ENCODE peak calls at places on chromosomes 6 and 20, in six cellular contexts. I is ovary, Y is stomach, X is tibial nerve, W is transverse colon, M is A549. N is an unnamed sample.

GRCh38 chr20:6074145-6074561 is 20.3 kb upstream of the LRRN4 start:
- DNase-seq in I (no peak), X (no peak), W (no peak), Y (peak), M (peak), N (no peak)

GRCh38 chr20:55213653-55214052 is 738.3 kb downstream of the DOK5 start:
- DNase-seq in X (no peak), Y (no peak), W (no peak), I (no peak), M (no peak), N (no peak)

GRCh38 chr6:105326838-105327745 is 75.8 kb downstream of the PREP start:
- DNase-seq in X (no peak), Y (no peak), I (no peak), M (no peak), W (no peak), N (no peak)

GRCh38 chr20:7993238-7993637 is 26.3 kb downstream of the TMX4 start:
- DNase-seq in W (no peak), Y (no peak), M (no peak), I (no peak), X (no peak), N (no peak)

GRCh38 chr20:37976862-37977261 is 56.4 kb downstream of the TTI1 start:
- DNase-seq in X (no peak), Y (no peak), I (no peak), W (no peak), M (no peak), N (no peak)

GRCh38 chr6:127637830-127638229 is 60.9 kb downstream of the C6orf58 start:
- DNase-seq in W (no peak), X (no peak), Y (no peak), M (no peak), I (no peak), N (no peak)

GRCh38 chr6:113847435-113847834 is 9.7 kb upstream of the MARCKS start:
- DNase-seq in Y (no peak), X (no peak), W (no peak), I (no peak), M (no peak), N (no peak)

GRCh38 chr6:10410214-10410873 is 4.5 kb downstream of the TFAP2A start:
- DNase-seq in W (no peak), I (no peak), M (no peak), Y (no peak), X (no peak), N (no peak)

GRCh38 chr20:55417797-55418196 is 587.5 kb downstream of the CBLN4 start:
- DNase-seq in Y (no peak), M (no peak), X (no peak), I (no peak), W (no peak), N (no peak)

GRCh38 chr6:89640804-89641203 is 2.3 kb upstream of the LYRM2 start:
- DNase-seq in I (no peak), W (no peak), M (no peak), Y (no peak), X (no peak), N (no peak)

GRCh38 chr6:73985891-73986290 is 289.9 kb downstream of the CD109 start:
- DNase-seq in X (no peak), M (no peak), W (no peak), Y (no peak), I (no peak), N (no peak)

GRCh38 chr6:27280064-27280539 is 32.0 kb downstream of the POM121L2 start:
- DNase-seq in M (no peak), X (no peak), W (no peak), I (no peak), Y (no peak), N (no peak)

GRCh38 chr6:11179088-11179977 is 53.1 kb downstream of the NEDD9 start:
- DNase-seq in X (no peak), Y (no peak), W (no peak), I (no peak), M (no peak), N (no peak)

GRCh38 chr6:7991992-7992815 is 72.0 kb downstream of the BLOC1S5 start:
- DNase-seq in X (peak), Y (no peak), M (peak), I (peak), W (no peak), N (no peak)

GRCh38 chr6:324116-324728 is 31.9 kb downstream of the DUSP22 start:
- DNase-seq in I (no peak), Y (no peak), X (no peak), W (peak), M (no peak), N (no peak)

GRCh38 chr20:36122931-36123288 is 31.6 kb upstream of the EPB41L1 start:
- DNase-seq in I (no peak), Y (no peak), W (no peak), X (no peak), M (no peak), N (no peak)

GRCh38 chr20:15917333-15917732 is 655.9 kb downstream of the KIF16B start:
- DNase-seq in Y (no peak), I (no peak), M (no peak), W (no peak), X (no peak), N (no peak)

DNA sequence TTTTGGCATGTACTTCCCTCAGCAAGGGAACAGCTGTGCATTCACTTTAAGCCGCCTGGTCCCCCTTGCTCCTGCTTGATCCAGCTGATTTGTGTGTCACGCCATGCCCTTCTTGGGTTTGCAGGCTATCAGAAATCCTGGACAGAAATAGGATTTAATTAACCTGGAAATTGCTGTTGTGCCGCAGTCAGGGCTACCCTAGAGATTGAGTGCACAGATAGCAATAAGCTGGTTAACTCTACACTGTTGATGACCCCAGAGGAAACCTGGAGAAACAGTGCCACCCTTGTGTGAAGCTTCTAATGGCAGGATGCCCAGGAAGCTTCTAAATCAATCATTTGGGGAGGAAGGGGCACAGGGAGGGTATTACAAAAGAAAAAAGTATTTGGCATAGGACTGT is 199.0 kb downstream of the JARID2 start:
- DNase-seq in X (no peak), W (no peak), I (no peak), Y (no peak), M (no peak), N (no peak)
- TF ChIP-seq EP300 in X (no peak), W (no peak), I (no peak), Y (no peak), M (no peak), N (no peak)

GRCh38 chr6:13201336-13201735 is 127.0 kb downstream of the TBC1D7 start:
- DNase-seq in X (no peak), M (no peak), W (no peak), I (no peak), Y (no peak), N (no peak)

GRCh38 chr6:13205106-13205505 is 123.2 kb downstream of the TBC1D7 start:
- DNase-seq in Y (no peak), M (no peak), W (no peak), X (no peak), I (no peak), N (no peak)

GRCh38 chr6:13203145-13203544 is 125.2 kb downstream of the TBC1D7 start:
- DNase-seq in Y (no peak), X (no peak), W (no peak), I (no peak), M (no peak), N (no peak)
- TF ChIP-seq EP300 in Y (no peak), X (no peak), W (no peak), I (no peak), M (no peak), N (no peak)

GRCh38 chr20:50399003-50399916 is 110.9 kb upstream of the PTPN1 start:
- DNase-seq in X (no peak), Y (peak), M (no peak), I (peak), W (peak), N (no peak)
- TF ChIP-seq EP300 in X (no peak), Y (peak), M (no peak), I (no peak), W (no peak), N (peak)

GRCh38 chr20:23309781-23310180 is 40.8 kb upstream of the NXT1 start:
- DNase-seq in X (no peak), I (no peak), M (no peak), W (no peak), Y (no peak), N (no peak)

GRCh38 chr20:23308024-23308423 is 42.6 kb upstream of the NXT1 start:
- DNase-seq in Y (no peak), X (no peak), M (no peak), W (no peak), I (no peak), N (peak)

GRCh38 chr20:23308908-23309307 is 41.7 kb upstream of the NXT1 start:
- DNase-seq in M (no peak), W (no peak), Y (no peak), X (no peak), I (no peak), N (no peak)

GRCh38 chr20:23314714-23315498 is 35.7 kb upstream of the NXT1 start:
- DNase-seq in W (no peak), M (no peak), Y (no peak), X (peak), I (no peak), N (no peak)

GRCh38 chr20:23311932-23312331 is 38.7 kb upstream of the NXT1 start:
- DNase-seq in Y (no peak), X (no peak), W (no peak), I (no peak), M (no peak), N (no peak)
- TF ChIP-seq EP300 in Y (no peak), X (no peak), W (no peak), I (no peak), M (no peak), N (no peak)

GRCh38 chr6:108654465-108655106 is 93.9 kb downstream of the FOXO3 start:
- DNase-seq in M (no peak), I (no peak), X (no peak), Y (no peak), W (no peak), N (no peak)

GRCh38 chr6:108653864-108654402 is 93.2 kb downstream of the FOXO3 start:
- DNase-seq in M (no peak), X (peak), I (peak), Y (peak), W (no peak), N (peak)

GRCh38 chr6:108656834-108657233 is 96.1 kb downstream of the FOXO3 start:
- DNase-seq in Y (no peak), I (no peak), W (no peak), M (no peak), X (no peak), N (no peak)

GRCh38 chr6:108658174-108658573 is 97.5 kb downstream of the FOXO3 start:
- DNase-seq in X (no peak), Y (no peak), I (no peak), M (no peak), W (no peak), N (no peak)

GRCh38 chr6:108655840-108656650 is 95.3 kb downstream of the FOXO3 start:
- DNase-seq in Y (no peak), M (no peak), I (peak), X (peak), W (no peak), N (no peak)
- TF ChIP-seq EP300 in Y (no peak), M (no peak), I (no peak), X (no peak), W (peak), N (no peak)

N was measured in suprapubic skin.